ENCODE peak calls at places on chromosomes 1 and 21, in ten cellular contexts. W is stimulated activated CD4-positive, alpha-beta T cell treated with anti-CD3 and anti-CD28 coated beads, Interleukin-1b, Interleukin-23, amount 100 ng/mL, for 24 hours; G is KG1; B is Karpas-422; I is cardiac fibroblast; R is amniotic epithelial cell; T is skeletal muscle cell; S is hepatic stellate cell; A is GM10248; O is GM13977. V is an unnamed sample.

GRCh38 chr21:39020751-39021474 is 162.3 kb downstream of the PSMG1 start:
- DNase-seq in R (peak), T (no peak), B (no peak), W (no peak), A (no peak), S (peak), I (peak), O (no peak), G (peak), V (no peak)

GRCh38 chr1:207404849-207405525 is 49.1 kb upstream of the CR2 start:
- DNase-seq in O (peak), I (peak), R (peak), S (peak), T (peak), A (peak), W (no peak), G (peak), B (peak), V (peak)

GRCh38 chr21:16522512-16522911 is 792.7 kb downstream of the USP25 start:
- DNase-seq in I (peak), T (peak), S (no peak), W (no peak), R (peak), A (no peak), G (no peak), O (no peak), B (no peak), V (no peak)

GRCh38 chr1:224226849-224227502 is 43.9 kb downstream of the DEGS1 start:
- DNase-seq in T (no peak), W (no peak), S (no peak), R (no peak), B (no peak), I (no peak), G (no peak), O (no peak), A (no peak), V (no peak)

GRCh38 chr1:110210604-110211502 is 739 bp downstream of the KCNC4 start:
- DNase-seq in A (peak), S (peak), G (peak), I (peak), R (peak), B (peak), T (no peak), W (peak), O (peak), V (no peak)

GRCh38 chr1:204623365-204623893 is 62.1 kb downstream of the LRRN2 start:
- DNase-seq in T (peak), S (no peak), B (no peak), O (no peak), G (no peak), W (no peak), A (no peak), I (peak), R (peak), V (peak)

GRCh38 chr1:15173863-15174614 is 20.5 kb downstream of the TMEM51 start:
- DNase-seq in I (no peak), R (peak), G (no peak), W (no peak), T (no peak), S (no peak), B (no peak), O (no peak), A (no peak), V (no peak)

GRCh38 chr1:16237343-16237830 is 404 bp upstream of the CPLANE2 start:
- DNase-seq in O (no peak), G (no peak), R (no peak), A (no peak), W (no peak), B (peak), S (peak), I (no peak), T (no peak), V (no peak)

GRCh38 chr1:157390646-157391045 is 161.7 kb downstream of the FCRL5 start:
- DNase-seq in S (peak), B (no peak), W (no peak), R (peak), A (no peak), I (peak), T (peak), O (no peak), G (no peak), V (no peak)

GRCh38 chr1:233107130-233107529 is 156.7 kb downstream of the NTPCR start:
- DNase-seq in R (no peak), S (no peak), G (no peak), O (no peak), B (no peak), W (no peak), A (no peak), I (no peak), T (no peak), V (no peak)

GRCh38 chr1:173451981-173452380 is 25.2 kb upstream of the PRDX6 start:
- DNase-seq in R (peak), G (no peak), A (no peak), W (no peak), I (no peak), S (no peak), O (no peak), B (no peak), T (no peak), V (no peak)

GRCh38 chr1:27968692-27969091 is 8.9 kb downstream of the XKR8 start:
- DNase-seq in O (no peak), T (peak), W (no peak), R (peak), B (no peak), I (peak), G (no peak), A (no peak), S (peak), V (no peak)

GRCh38 chr1:199029401-199029800 is 390.6 kb downstream of the PTPRC start:
- DNase-seq in B (no peak), I (peak), A (no peak), S (no peak), T (peak), G (no peak), R (peak), W (no peak), O (no peak), V (no peak)

GRCh38 chr1:107874221-107874620 is 90.8 kb downstream of the VAV3 start:
- DNase-seq in W (no peak), O (no peak), T (no peak), S (no peak), R (no peak), B (no peak), I (no peak), G (no peak), A (no peak), V (no peak)

GRCh38 chr1:39272027-39272790 is 67.7 kb downstream of the MACF1 start:
- DNase-seq in T (peak), I (peak), W (no peak), G (no peak), A (peak), S (no peak), R (no peak), O (peak), B (no peak), V (peak)

GRCh38 chr1:49627781-49628180 is 396.0 kb downstream of the AGBL4 start:
- DNase-seq in T (no peak), G (no peak), B (no peak), O (no peak), I (no peak), W (no peak), S (no peak), R (no peak), A (no peak), V (no peak)

GRCh38 chr1:170853867-170854266 is 81.5 kb upstream of the MROH9 start:
- DNase-seq in T (no peak), B (no peak), W (no peak), G (no peak), O (no peak), I (no peak), A (no peak), S (no peak), R (no peak), V (no peak)

GRCh38 chr1:40782371-40782956 is 1.1 kb upstream of the KCNQ4 start:
- DNase-seq in T (no peak), A (no peak), R (no peak), S (peak), G (no peak), O (no peak), I (no peak), B (no peak), W (no peak), V (no peak)

GRCh38 chr1:29368936-29369932 is 132.9 kb downstream of the PTPRU start:
- DNase-seq in I (no peak), R (no peak), A (no peak), T (no peak), B (no peak), W (no peak), S (no peak), O (no peak), G (no peak), V (no peak)

GRCh38 chr21:45860493-45861155 is 120.9 kb upstream of the COL6A1 start:
- DNase-seq in A (no peak), T (no peak), W (no peak), R (no peak), B (no peak), O (no peak), I (no peak), G (no peak), S (no peak), V (no peak)

GRCh38 chr1:86421601-86422280 is 2.2 kb upstream of the CLCA2 start:
- DNase-seq in O (no peak), A (no peak), W (no peak), I (peak), R (no peak), G (no peak), S (no peak), B (peak), T (no peak), V (no peak)

GRCh38 chr1:39230261-39231190 is 26.0 kb downstream of the MACF1 start:
- DNase-seq in A (peak), B (no peak), T (no peak), S (peak), I (no peak), O (peak), W (no peak), G (no peak), R (no peak), V (no peak)

GRCh38 chr21:42650033-42650370 is 3.4 kb upstream of the PDE9A start:
- DNase-seq in S (no peak), O (no peak), R (no peak), T (no peak), I (no peak), A (no peak), G (no peak), B (no peak), W (no peak), V (no peak)

GRCh38 chr1:24481843-24482610 is 20.6 kb upstream of the RCAN3 start:
- DNase-seq in G (no peak), A (no peak), T (no peak), O (no peak), S (no peak), I (no peak), B (no peak), W (no peak), R (no peak), V (no peak)

GRCh38 chr1:172343246-172344099 is 77.0 kb upstream of the C1orf105 start:
- DNase-seq in A (no peak), I (peak), G (no peak), B (no peak), W (no peak), O (no peak), T (peak), S (peak), R (peak), V (no peak)

GRCh38 chr1:15279576-15280230 is 32.7 kb downstream of the FHAD1 start:
- DNase-seq in G (no peak), R (peak), W (no peak), I (no peak), S (no peak), T (no peak), A (no peak), B (no peak), O (no peak), V (no peak)

GRCh38 chr1:110051262-110051648 is 16.8 kb downstream of the STRIP1 start:
- DNase-seq in B (no peak), G (no peak), A (no peak), W (no peak), R (no peak), S (peak), T (no peak), O (no peak), I (no peak), V (no peak)

GRCh38 chr1:43232071-43232470 is 37.7 kb upstream of the TMEM125 start:
- DNase-seq in T (peak), G (no peak), W (no peak), S (peak), A (no peak), R (peak), B (no peak), O (no peak), I (peak), V (no peak)

GRCh38 chr21:46621457-46622182 is 13.9 kb upstream of the PRMT2 start:
- DNase-seq in T (no peak), O (no peak), S (no peak), B (no peak), G (no peak), I (no peak), A (peak), R (no peak), W (no peak), V (no peak)

GRCh38 chr1:41919764-41920397 is 1.2 kb upstream of the HIVEP3 start:
- DNase-seq in W (peak), O (peak), R (no peak), A (peak), T (no peak), S (peak), B (peak), I (no peak), G (peak), V (peak)

GRCh38 chr1:4590766-4591165 is 63.6 kb upstream of the AJAP1 start:
- DNase-seq in I (no peak), B (no peak), W (no peak), G (no peak), O (no peak), A (no peak), S (no peak), T (no peak), R (no peak), V (no peak)

GRCh38 chr1:67685558-67686271 is 714 bp downstream of the GADD45A start:
- DNase-seq in B (peak), A (peak), O (peak), S (peak), G (peak), I (peak), W (peak), T (no peak), R (peak), V (no peak)

GRCh38 chr1:81548918-81549587 is 251.7 kb upstream of the ADGRL2 start:
- DNase-seq in G (no peak), T (no peak), O (no peak), A (no peak), B (no peak), S (no peak), W (no peak), R (no peak), I (no peak), V (no peak)

GRCh38 chr1:31507676-31508530 is 68.4 kb upstream of the TINAGL1 start:
- DNase-seq in O (no peak), T (no peak), W (no peak), A (no peak), B (no peak), I (no peak), R (no peak), G (no peak), S (no peak), V (no peak)

GRCh38 chr21:37547615-37547975 is 181.0 kb downstream of the DYRK1A start:
- DNase-seq in T (no peak), S (no peak), G (no peak), B (no peak), I (no peak), A (no peak), R (no peak), W (no peak), O (no peak), V (no peak)

GRCh38 chr1:204073837-204074273 is 940 bp downstream of the SOX13 start:
- DNase-seq in A (no peak), T (no peak), R (peak), O (no peak), I (peak), G (no peak), S (peak), W (no peak), B (no peak), V (no peak)

V was measured in SHP77 treated with DMSO at 0.1 percent for 48 hours.